ENCODE peak calls at places on chromosomes 1 and 21, in six cellular contexts. One of them, this sample, is unnamed.
A peak's percentile ranks its signal among the peaks of the same experiment; 100 is the strongest.

GRCh38 chr1:201503397-201504176 is 3.3 kb downstream of the CSRP1 start:
- DNase-seq in A549: peak; percentile 93
- DNase-seq in SK-N-MC: no peak
- DNase-seq in GM23248: peak; percentile 97
- DNase-seq in cardiac muscle cell: peak; percentile 87
- DNase-seq in CD4-positive, alpha-beta T cell: no peak
- DNase-seq in this sample: no peak

GRCh38 chr1:38958967-38959366 is 17.3 kb upstream of the RHBDL2 start:
- DNase-seq in A549: no peak
- DNase-seq in SK-N-MC: no peak
- DNase-seq in GM23248: peak; percentile 38
- DNase-seq in cardiac muscle cell: no peak
- DNase-seq in CD4-positive, alpha-beta T cell: no peak
- DNase-seq in this sample: no peak

GRCh38 chr1:29672955-29673507 is 436.7 kb downstream of the PTPRU start:
- DNase-seq in A549: no peak
- DNase-seq in SK-N-MC: no peak
- DNase-seq in GM23248: no peak
- DNase-seq in cardiac muscle cell: no peak
- DNase-seq in CD4-positive, alpha-beta T cell: no peak
- DNase-seq in this sample: no peak

GRCh38 chr21:44891631-44892031 is 18.1 kb upstream of the PTTG1IP start:
- DNase-seq in A549: no peak
- DNase-seq in SK-N-MC: no peak
- DNase-seq in GM23248: no peak
- DNase-seq in cardiac muscle cell: no peak
- DNase-seq in CD4-positive, alpha-beta T cell: no peak
- DNase-seq in this sample: no peak

GRCh38 chr1:50424045-50424939 is 1.0 kb upstream of the DMRTA2 start:
- DNase-seq in A549: no peak
- DNase-seq in SK-N-MC: no peak
- DNase-seq in GM23248: no peak
- DNase-seq in cardiac muscle cell: no peak
- DNase-seq in CD4-positive, alpha-beta T cell: no peak
- DNase-seq in this sample: no peak

GRCh38 chr1:46202975-46203737 is at the start of gene LURAP1:
- DNase-seq in A549: no peak
- DNase-seq in SK-N-MC: no peak
- DNase-seq in GM23248: peak; percentile 80
- DNase-seq in cardiac muscle cell: peak; percentile 74
- DNase-seq in CD4-positive, alpha-beta T cell: no peak
- DNase-seq in this sample: no peak

GRCh38 chr1:56095924-56096655 is 483.3 kb downstream of the PLPP3 start:
- DNase-seq in A549: no peak
- DNase-seq in SK-N-MC: no peak
- DNase-seq in GM23248: peak; percentile 97
- DNase-seq in cardiac muscle cell: no peak
- DNase-seq in CD4-positive, alpha-beta T cell: no peak
- DNase-seq in this sample: no peak

GRCh38 chr1:29749546-29749945 is 513.2 kb downstream of the PTPRU start:
- DNase-seq in A549: no peak
- DNase-seq in SK-N-MC: no peak
- DNase-seq in GM23248: no peak
- DNase-seq in cardiac muscle cell: no peak
- DNase-seq in CD4-positive, alpha-beta T cell: no peak
- DNase-seq in this sample: no peak

GRCh38 chr1:7610106-7610731 is 160.9 kb upstream of the VAMP3 start:
- DNase-seq in A549: no peak
- DNase-seq in SK-N-MC: no peak
- DNase-seq in GM23248: no peak
- DNase-seq in cardiac muscle cell: no peak
- DNase-seq in CD4-positive, alpha-beta T cell: no peak
- DNase-seq in this sample: no peak

GRCh38 chr1:7611421-7612010 is 159.6 kb upstream of the VAMP3 start:
- DNase-seq in A549: no peak
- DNase-seq in SK-N-MC: no peak
- DNase-seq in GM23248: no peak
- DNase-seq in cardiac muscle cell: no peak
- DNase-seq in CD4-positive, alpha-beta T cell: no peak
- DNase-seq in this sample: no peak

GRCh38 chr1:7608628-7609295 is 162.3 kb upstream of the VAMP3 start:
- DNase-seq in A549: no peak
- DNase-seq in SK-N-MC: no peak
- DNase-seq in GM23248: no peak
- DNase-seq in cardiac muscle cell: no peak
- DNase-seq in CD4-positive, alpha-beta T cell: no peak
- DNase-seq in this sample: no peak

GRCh38 chr1:7610936-7611335 is 160.2 kb upstream of the VAMP3 start:
- DNase-seq in A549: no peak
- DNase-seq in SK-N-MC: no peak
- DNase-seq in GM23248: no peak
- DNase-seq in cardiac muscle cell: no peak
- DNase-seq in CD4-positive, alpha-beta T cell: no peak
- DNase-seq in this sample: no peak

DNA sequence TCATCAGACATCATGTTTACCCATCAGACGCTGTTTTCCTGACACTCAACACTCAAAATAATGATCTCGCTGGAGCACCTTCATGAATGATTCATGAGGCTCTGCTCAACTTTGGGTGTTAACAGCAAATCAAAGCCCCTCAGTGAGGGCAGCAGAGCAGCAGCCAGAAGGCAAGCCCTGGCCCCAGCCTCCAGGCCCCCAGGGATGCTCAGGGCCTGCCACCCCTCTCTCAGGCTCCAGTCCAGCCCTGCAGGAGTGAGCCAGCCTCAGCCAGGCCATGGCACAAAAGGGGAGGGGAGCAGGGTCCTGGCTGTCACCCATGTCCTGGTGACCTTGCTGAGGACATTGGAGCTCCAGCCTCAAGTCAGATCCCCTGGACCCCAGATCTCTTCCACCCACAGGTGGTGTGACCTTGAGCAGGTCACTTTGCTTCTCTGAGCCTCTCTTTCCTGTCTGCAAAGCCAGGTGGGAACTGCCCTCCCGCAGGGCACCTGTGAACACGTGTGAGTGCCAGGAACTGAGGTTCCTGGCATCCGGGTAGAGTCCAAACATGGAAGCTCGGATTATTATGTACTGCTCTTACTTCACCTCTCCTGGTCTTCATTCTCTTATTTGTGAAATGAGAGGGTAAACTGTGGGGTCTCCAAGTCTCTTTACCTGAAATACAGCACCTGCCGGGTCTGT is 161.6 kb upstream of the VAMP3 start:
- DNase-seq in A549: no peak
- DNase-seq in SK-N-MC: no peak
- DNase-seq in GM23248: no peak
- DNase-seq in cardiac muscle cell: no peak
- DNase-seq in CD4-positive, alpha-beta T cell: no peak
- DNase-seq in this sample: no peak
- H3K27ac ChIP-seq in A549: no peak overlapping the region
- H3K27ac ChIP-seq in SK-N-MC: no peak overlapping the region
- H3K27ac ChIP-seq in GM23248: no peak overlapping the region
- H3K27ac ChIP-seq in cardiac muscle cell: no peak overlapping the region
- H3K27ac ChIP-seq in CD4-positive, alpha-beta T cell: no peak overlapping the region
- H3K27ac ChIP-seq in this sample: no peak overlapping the region

GRCh38 chr21:46634427-46634826 is 1.0 kb upstream of the PRMT2 start:
- DNase-seq in A549: no peak
- DNase-seq in SK-N-MC: no peak
- DNase-seq in GM23248: no peak
- DNase-seq in cardiac muscle cell: no peak
- DNase-seq in CD4-positive, alpha-beta T cell: no peak
- DNase-seq in this sample: no peak
- H3K27ac ChIP-seq in A549: peak overlapping the region; percentile 92
- H3K27ac ChIP-seq in SK-N-MC: peak overlapping the region; percentile 90
- H3K27ac ChIP-seq in GM23248: peak overlapping the region; percentile 98
- H3K27ac ChIP-seq in cardiac muscle cell: peak overlapping the region; percentile 97
- H3K27ac ChIP-seq in CD4-positive, alpha-beta T cell: peak overlapping the region; percentile 97
- H3K27ac ChIP-seq in this sample: peak overlapping the region; percentile 99

GRCh38 chr1:21869620-21870121 is 57.6 kb downstream of the LDLRAD2 start:
- DNase-seq in A549: peak; percentile 76
- DNase-seq in SK-N-MC: no peak
- DNase-seq in GM23248: peak; percentile 95
- DNase-seq in cardiac muscle cell: no peak
- DNase-seq in CD4-positive, alpha-beta T cell: no peak
- DNase-seq in this sample: no peak

GRCh38 chr1:21866629-21867009 is 54.6 kb downstream of the LDLRAD2 start:
- DNase-seq in A549: no peak
- DNase-seq in SK-N-MC: no peak
- DNase-seq in GM23248: no peak
- DNase-seq in cardiac muscle cell: no peak
- DNase-seq in CD4-positive, alpha-beta T cell: no peak
- DNase-seq in this sample: no peak

GRCh38 chr1:21870611-21871010 is 58.5 kb downstream of the LDLRAD2 start:
- DNase-seq in A549: no peak
- DNase-seq in SK-N-MC: no peak
- DNase-seq in GM23248: no peak
- DNase-seq in cardiac muscle cell: no peak
- DNase-seq in CD4-positive, alpha-beta T cell: no peak
- DNase-seq in this sample: no peak

GRCh38 chr1:21868941-21869454 is 56.9 kb downstream of the LDLRAD2 start:
- DNase-seq in A549: no peak
- DNase-seq in SK-N-MC: no peak
- DNase-seq in GM23248: no peak
- DNase-seq in cardiac muscle cell: no peak
- DNase-seq in CD4-positive, alpha-beta T cell: no peak
- DNase-seq in this sample: no peak

GRCh38 chr1:21868482-21868881 is 56.4 kb downstream of the LDLRAD2 start:
- DNase-seq in A549: no peak
- DNase-seq in SK-N-MC: no peak
- DNase-seq in GM23248: no peak
- DNase-seq in cardiac muscle cell: no peak
- DNase-seq in CD4-positive, alpha-beta T cell: no peak
- DNase-seq in this sample: no peak
- H3K27ac ChIP-seq in A549: peak overlapping the region; percentile 26
- H3K27ac ChIP-seq in SK-N-MC: no peak overlapping the region
- H3K27ac ChIP-seq in GM23248: no peak overlapping the region
- H3K27ac ChIP-seq in cardiac muscle cell: no peak overlapping the region
- H3K27ac ChIP-seq in CD4-positive, alpha-beta T cell: no peak overlapping the region
- H3K27ac ChIP-seq in this sample: no peak overlapping the region

GRCh38 chr1:54406339-54407181 is at the start of gene SSBP3:
- DNase-seq in A549: peak; percentile 89
- DNase-seq in SK-N-MC: no peak
- DNase-seq in GM23248: peak; percentile 97
- DNase-seq in cardiac muscle cell: peak; percentile 97
- DNase-seq in CD4-positive, alpha-beta T cell: peak; percentile 89
- DNase-seq in this sample: peak; percentile 90

GRCh38 chr1:54405894-54406293 is 300 bp downstream of the SSBP3 start:
- DNase-seq in A549: no peak
- DNase-seq in SK-N-MC: no peak
- DNase-seq in GM23248: peak; percentile 54
- DNase-seq in cardiac muscle cell: peak; percentile 63
- DNase-seq in CD4-positive, alpha-beta T cell: no peak
- DNase-seq in this sample: no peak

GRCh38 chr1:54403808-54404261 is 2.4 kb downstream of the SSBP3 start:
- DNase-seq in A549: no peak
- DNase-seq in SK-N-MC: no peak
- DNase-seq in GM23248: peak; percentile 77
- DNase-seq in cardiac muscle cell: no peak
- DNase-seq in CD4-positive, alpha-beta T cell: no peak
- DNase-seq in this sample: peak; percentile 45

GRCh38 chr1:54404263-54404662 is 1.9 kb downstream of the SSBP3 start:
- DNase-seq in A549: no peak
- DNase-seq in SK-N-MC: no peak
- DNase-seq in GM23248: no peak
- DNase-seq in cardiac muscle cell: no peak
- DNase-seq in CD4-positive, alpha-beta T cell: no peak
- DNase-seq in this sample: no peak

GRCh38 chr1:54404939-54405880 is 984 bp downstream of the SSBP3 start:
- DNase-seq in A549: no peak
- DNase-seq in SK-N-MC: no peak
- DNase-seq in GM23248: peak; percentile 61
- DNase-seq in cardiac muscle cell: peak; percentile 44
- DNase-seq in CD4-positive, alpha-beta T cell: no peak
- DNase-seq in this sample: peak; percentile 20
- H3K27ac ChIP-seq in A549: peak overlapping the region; percentile 99
- H3K27ac ChIP-seq in SK-N-MC: no peak overlapping the region
- H3K27ac ChIP-seq in GM23248: peak overlapping the region; percentile 48
- H3K27ac ChIP-seq in cardiac muscle cell: peak overlapping the region; percentile 67
- H3K27ac ChIP-seq in CD4-positive, alpha-beta T cell: no peak overlapping the region
- H3K27ac ChIP-seq in this sample: peak overlapping the region; percentile 14

DNA sequence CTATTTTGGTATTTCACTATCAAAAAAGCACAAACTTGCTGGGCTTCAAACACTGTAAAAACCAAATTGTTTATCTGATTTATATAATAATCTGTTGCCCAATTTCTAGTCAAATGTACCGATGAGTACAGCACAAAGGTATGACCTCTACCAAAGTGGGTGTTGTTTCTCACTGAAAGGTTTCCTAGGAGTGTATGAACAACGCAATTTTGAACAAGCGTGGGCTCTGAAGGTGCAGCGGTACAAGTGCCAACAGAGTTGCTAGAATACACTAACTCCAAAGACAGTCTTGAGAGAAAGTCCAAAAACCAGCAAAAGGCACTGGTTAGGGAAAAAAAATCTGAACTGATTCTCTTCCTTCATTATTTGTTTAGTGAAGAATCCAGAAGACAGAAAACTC is 130.4 kb downstream of the ATP1B1 start:
- DNase-seq in A549: no peak
- DNase-seq in SK-N-MC: no peak
- DNase-seq in GM23248: no peak
- DNase-seq in cardiac muscle cell: no peak
- DNase-seq in CD4-positive, alpha-beta T cell: no peak
- DNase-seq in this sample: no peak
- H3K27ac ChIP-seq in A549: no peak overlapping the region
- H3K27ac ChIP-seq in SK-N-MC: no peak overlapping the region
- H3K27ac ChIP-seq in GM23248: no peak overlapping the region
- H3K27ac ChIP-seq in cardiac muscle cell: no peak overlapping the region
- H3K27ac ChIP-seq in CD4-positive, alpha-beta T cell: no peak overlapping the region
- H3K27ac ChIP-seq in this sample: no peak overlapping the region

GRCh38 chr21:37364722-37365121 is 1.9 kb upstream of the DYRK1A start:
- DNase-seq in A549: no peak
- DNase-seq in SK-N-MC: no peak
- DNase-seq in GM23248: no peak
- DNase-seq in cardiac muscle cell: no peak
- DNase-seq in CD4-positive, alpha-beta T cell: no peak
- DNase-seq in this sample: no peak
- H3K27ac ChIP-seq in A549: peak overlapping the region; percentile 98
- H3K27ac ChIP-seq in SK-N-MC: no peak overlapping the region
- H3K27ac ChIP-seq in GM23248: no peak overlapping the region
- H3K27ac ChIP-seq in cardiac muscle cell: peak overlapping the region; percentile 100
- H3K27ac ChIP-seq in CD4-positive, alpha-beta T cell: no peak overlapping the region
- H3K27ac ChIP-seq in this sample: peak overlapping the region; percentile 94

GRCh38 chr21:26137379-26138060 is 33.0 kb downstream of the APP start:
- DNase-seq in A549: no peak
- DNase-seq in SK-N-MC: no peak
- DNase-seq in GM23248: peak; percentile 39
- DNase-seq in cardiac muscle cell: no peak
- DNase-seq in CD4-positive, alpha-beta T cell: no peak
- DNase-seq in this sample: no peak
- H3K27ac ChIP-seq in A549: no peak overlapping the region
- H3K27ac ChIP-seq in SK-N-MC: no peak overlapping the region
- H3K27ac ChIP-seq in GM23248: no peak overlapping the region
- H3K27ac ChIP-seq in cardiac muscle cell: no peak overlapping the region
- H3K27ac ChIP-seq in CD4-positive, alpha-beta T cell: no peak overlapping the region
- H3K27ac ChIP-seq in this sample: no peak overlapping the region